ENCODE peak calls at places on chromosomes 1 and 21, in ten cellular contexts. J, Z, C, L, K, F, Q, X, U and Y are unnamed samples.

GRCh38 chr1:175129997-175130648 is 62.5 kb downstream of the KIAA0040 start:
- DNase-seq in J (peak), Z (no peak), C (no peak), L (peak), K (no peak), F (no peak), Q (peak), X (peak), U (no peak), Y (no peak)

GRCh38 chr1:45522324-45523104 is 830 bp upstream of the PRDX1 start:
- DNase-seq in J (no peak), Z (peak), C (no peak), L (peak), K (no peak), F (no peak), Q (no peak), X (peak), U (no peak), Y (no peak)

GRCh38 chr21:46509760-46510159 is 51.1 kb downstream of the DIP2A start:
- DNase-seq in J (peak), Z (peak), C (peak), L (no peak), K (peak), F (no peak), Q (no peak), X (peak), U (no peak), Y (no peak)

GRCh38 chr1:30964706-30965105 is 56.1 kb upstream of the SDC3 start:
- DNase-seq in J (peak), Z (no peak), C (no peak), L (peak), K (no peak), F (no peak), Q (no peak), X (no peak), U (peak), Y (no peak)

GRCh38 chr1:15696956-15697521 is 12.9 kb downstream of the PLEKHM2 start:
- DNase-seq in J (no peak), Z (no peak), C (no peak), L (no peak), K (no peak), F (no peak), Q (no peak), X (no peak), U (no peak), Y (no peak)

GRCh38 chr1:218674280-218674773 is 329.2 kb downstream of the TGFB2 start:
- DNase-seq in J (peak), Z (peak), C (no peak), L (peak), K (no peak), F (no peak), Q (peak), X (peak), U (peak), Y (peak)

GRCh38 chr1:51537568-51537967 is 18.5 kb upstream of the EPS15 start:
- DNase-seq in J (no peak), Z (no peak), C (no peak), L (no peak), K (no peak), F (no peak), Q (no peak), X (no peak), U (no peak), Y (no peak)

GRCh38 chr1:53738205-53739108 is 507 bp downstream of the GLIS1 start:
- DNase-seq in J (no peak), Z (no peak), C (peak), L (peak), K (no peak), F (no peak), Q (no peak), X (no peak), U (peak), Y (peak)

GRCh38 chr1:115215703-115216521 is 122.1 kb downstream of the NGF start:
- DNase-seq in J (no peak), Z (peak), C (no peak), L (peak), K (no peak), F (peak), Q (no peak), X (no peak), U (no peak), Y (no peak)

GRCh38 chr1:2845874-2846273 is 44.4 kb upstream of the TTC34 start:
- DNase-seq in J (no peak), Z (no peak), C (no peak), L (no peak), K (no peak), F (no peak), Q (no peak), X (no peak), U (no peak), Y (no peak)

GRCh38 chr1:67771152-67771551 is 62.1 kb downstream of the GNG12 start:
- DNase-seq in J (no peak), Z (peak), C (peak), L (peak), K (peak), F (no peak), Q (no peak), X (peak), U (no peak), Y (no peak)

GRCh38 chr1:219041819-219042218 is 131.9 kb upstream of the LYPLAL1 start:
- DNase-seq in J (no peak), Z (peak), C (no peak), L (peak), K (no peak), F (no peak), Q (no peak), X (peak), U (no peak), Y (no peak)

GRCh38 chr1:199054706-199055105 is 415.9 kb downstream of the PTPRC start:
- DNase-seq in J (no peak), Z (no peak), C (no peak), L (no peak), K (no peak), F (no peak), Q (no peak), X (no peak), U (no peak), Y (no peak)

GRCh38 chr1:41622859-41623732 is 138.6 kb upstream of the EDN2 start:
- DNase-seq in J (no peak), Z (peak), C (no peak), L (peak), K (no peak), F (peak), Q (no peak), X (no peak), U (no peak), Y (no peak)

GRCh38 chr1:8197493-8198282 is 120.2 kb upstream of the SLC45A1 start:
- DNase-seq in J (peak), Z (peak), C (peak), L (peak), K (peak), F (peak), Q (no peak), X (peak), U (peak), Y (peak)

GRCh38 chr1:210293191-210293607 is 35.5 kb upstream of the HHAT start:
- DNase-seq in J (peak), Z (peak), C (peak), L (peak), K (peak), F (no peak), Q (no peak), X (peak), U (peak), Y (peak)

GRCh38 chr1:106225406-106225805 is 831.1 kb upstream of the PRMT6 start:
- DNase-seq in J (no peak), Z (no peak), C (no peak), L (peak), K (no peak), F (no peak), Q (no peak), X (no peak), U (no peak), Y (no peak)

GRCh38 chr1:119748040-119748439 is 20.7 kb downstream of the HMGCS2 start:
- DNase-seq in J (no peak), Z (no peak), C (no peak), L (no peak), K (no peak), F (no peak), Q (no peak), X (no peak), U (no peak), Y (no peak)

GRCh38 chr1:199113265-199113869 is 474.5 kb downstream of the PTPRC start:
- DNase-seq in J (peak), Z (peak), C (peak), L (peak), K (peak), F (no peak), Q (peak), X (peak), U (peak), Y (peak)

GRCh38 chr21:35212393-35213127 is 163.5 kb upstream of the RUNX1 start:
- DNase-seq in J (no peak), Z (peak), C (no peak), L (peak), K (no peak), F (no peak), Q (no peak), X (no peak), U (no peak), Y (no peak)

GRCh38 chr1:234047113-234047512 is 142.6 kb downstream of the SLC35F3 start:
- DNase-seq in J (no peak), Z (no peak), C (no peak), L (peak), K (no peak), F (no peak), Q (no peak), X (no peak), U (no peak), Y (no peak)

GRCh38 chr1:173420330-173420806 is 56.8 kb upstream of the PRDX6 start:
- DNase-seq in J (peak), Z (peak), C (peak), L (peak), K (peak), F (no peak), Q (peak), X (peak), U (peak), Y (peak)

GRCh38 chr1:117611894-117612481 is 6.1 kb downstream of the TENT5C start:
- DNase-seq in J (no peak), Z (no peak), C (no peak), L (peak), K (no peak), F (no peak), Q (no peak), X (no peak), U (no peak), Y (no peak)

GRCh38 chr1:117613249-117613968 is 7.6 kb downstream of the TENT5C start:
- DNase-seq in J (no peak), Z (no peak), C (no peak), L (peak), K (no peak), F (no peak), Q (no peak), X (no peak), U (no peak), Y (no peak)

GRCh38 chr1:117611121-117611601 is 5.3 kb downstream of the TENT5C start:
- DNase-seq in J (no peak), Z (no peak), C (no peak), L (no peak), K (no peak), F (no peak), Q (no peak), X (no peak), U (no peak), Y (no peak)

GRCh38 chr1:117613969-117614865 is 8.4 kb downstream of the TENT5C start:
- DNase-seq in J (no peak), Z (no peak), C (no peak), L (no peak), K (no peak), F (no peak), Q (no peak), X (no peak), U (no peak), Y (peak)

GRCh38 chr1:117612517-117613248 is 6.8 kb downstream of the TENT5C start:
- DNase-seq in J (no peak), Z (peak), C (no peak), L (peak), K (no peak), F (no peak), Q (no peak), X (peak), U (no peak), Y (no peak)
- H3K4me3 ChIP-seq in J (no peak), Z (no peak), C (no peak), L (no peak), K (no peak), F (no peak), Q (no peak), X (no peak), U (no peak), Y (no peak)

DNA sequence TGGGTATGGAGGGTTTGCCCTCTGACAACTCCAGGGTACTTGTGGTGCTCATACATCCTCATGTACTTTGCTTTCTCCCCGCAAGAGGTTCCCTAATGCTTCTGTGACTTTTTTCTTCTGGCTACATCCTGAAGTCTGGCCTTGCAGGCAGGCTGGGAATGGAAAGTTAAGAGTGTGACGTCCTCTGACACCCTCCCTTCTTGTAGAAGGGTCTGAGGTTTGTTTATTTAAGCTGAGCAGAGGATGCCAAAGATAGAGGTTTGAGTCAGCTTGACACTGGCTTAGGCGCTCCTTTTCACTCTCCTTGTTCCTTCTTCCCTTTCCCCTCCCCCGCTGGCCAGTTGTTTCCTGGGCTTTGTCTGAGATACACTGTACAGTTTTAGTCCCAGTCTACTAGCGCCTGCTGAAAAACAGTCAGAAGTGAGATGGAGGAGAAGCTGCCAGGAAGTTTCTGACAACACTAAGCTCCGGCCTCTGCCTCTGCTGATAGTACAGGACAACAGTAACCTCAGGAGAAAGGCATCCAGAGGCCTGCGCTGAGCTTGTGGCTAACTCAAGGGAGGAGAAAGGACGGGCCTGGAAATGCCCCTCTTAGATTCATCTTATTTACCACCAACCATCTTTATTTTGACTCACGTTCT is at the start of gene MACF1:
- DNase-seq in J (peak), Z (peak), C (no peak), L (peak), K (peak), F (peak), Q (no peak), X (peak), U (peak), Y (peak)
- H3K4me3 ChIP-seq in J (no peak), Z (peak), C (no peak), L (peak), K (peak), F (peak), Q (peak), X (peak), U (peak), Y (peak)

GRCh38 chr1:101238041-101238515 is 1.3 kb downstream of the S1PR1 start:
- DNase-seq in J (peak), Z (no peak), C (no peak), L (no peak), K (no peak), F (no peak), Q (no peak), X (no peak), U (peak), Y (no peak)
- H3K4me3 ChIP-seq in J (no peak), Z (peak), C (no peak), L (peak), K (peak), F (peak), Q (peak), X (peak), U (peak), Y (no peak)

GRCh38 chr1:35718492-35719336 is at the start of gene C1orf216:
- DNase-seq in J (peak), Z (peak), C (peak), L (peak), K (peak), F (no peak), Q (no peak), X (peak), U (peak), Y (peak)

GRCh38 chr1:35715568-35716002 is 3.1 kb downstream of the C1orf216 start:
- DNase-seq in J (peak), Z (peak), C (peak), L (peak), K (peak), F (no peak), Q (no peak), X (peak), U (peak), Y (peak)

GRCh38 chr1:35717911-35718476 is 690 bp downstream of the C1orf216 start:
- DNase-seq in J (peak), Z (peak), C (no peak), L (peak), K (peak), F (no peak), Q (no peak), X (peak), U (peak), Y (peak)

DNA sequence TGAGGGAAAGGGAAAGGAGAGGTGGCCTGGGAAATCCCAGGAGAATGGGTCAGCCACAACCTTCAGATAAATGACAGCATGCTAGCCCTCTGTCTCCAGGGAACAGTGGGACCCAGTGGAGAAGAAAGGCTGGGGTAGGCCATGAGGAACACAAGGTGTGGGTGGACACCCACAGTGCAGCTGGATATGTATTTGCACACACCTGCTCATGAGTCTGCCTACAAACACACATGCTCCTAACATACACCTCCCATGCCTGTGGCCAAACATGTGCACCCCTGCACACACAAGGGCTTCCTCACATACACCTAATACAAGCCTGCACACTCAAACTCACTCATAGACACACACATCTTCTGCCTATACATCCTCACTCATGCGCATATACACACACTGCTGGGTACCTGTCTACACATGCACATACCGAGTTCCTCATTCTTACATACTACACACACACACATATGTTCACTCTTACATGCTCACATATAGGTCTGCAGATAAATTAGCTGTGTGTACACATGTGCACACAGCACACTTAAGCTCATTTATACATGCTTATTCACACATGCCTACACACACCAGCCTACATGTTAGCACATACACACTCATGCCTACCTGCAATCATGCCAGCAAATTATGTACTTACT is 3.6 kb downstream of the C1orf216 start:
- DNase-seq in J (no peak), Z (no peak), C (no peak), L (no peak), K (no peak), F (no peak), Q (no peak), X (no peak), U (no peak), Y (no peak)
- H3K4me3 ChIP-seq in J (no peak), Z (no peak), C (no peak), L (no peak), K (peak), F (peak), Q (no peak), X (no peak), U (no peak), Y (no peak)

GRCh38 chr1:183885142-183885735 is 80.3 kb downstream of the RGL1 start:
- DNase-seq in J (no peak), Z (peak), C (no peak), L (peak), K (no peak), F (no peak), Q (no peak), X (peak), U (no peak), Y (no peak)

GRCh38 chr1:183892351-183892793 is 87.5 kb downstream of the RGL1 start:
- DNase-seq in J (no peak), Z (peak), C (no peak), L (no peak), K (no peak), F (peak), Q (no peak), X (no peak), U (no peak), Y (no peak)

GRCh38 chr1:183887826-183888819 is 83.2 kb downstream of the RGL1 start:
- DNase-seq in J (no peak), Z (peak), C (no peak), L (peak), K (no peak), F (peak), Q (no peak), X (no peak), U (no peak), Y (no peak)

GRCh38 chr1:183891158-183891557 is 86.2 kb downstream of the RGL1 start:
- DNase-seq in J (no peak), Z (no peak), C (no peak), L (no peak), K (no peak), F (no peak), Q (no peak), X (no peak), U (no peak), Y (no peak)

DNA sequence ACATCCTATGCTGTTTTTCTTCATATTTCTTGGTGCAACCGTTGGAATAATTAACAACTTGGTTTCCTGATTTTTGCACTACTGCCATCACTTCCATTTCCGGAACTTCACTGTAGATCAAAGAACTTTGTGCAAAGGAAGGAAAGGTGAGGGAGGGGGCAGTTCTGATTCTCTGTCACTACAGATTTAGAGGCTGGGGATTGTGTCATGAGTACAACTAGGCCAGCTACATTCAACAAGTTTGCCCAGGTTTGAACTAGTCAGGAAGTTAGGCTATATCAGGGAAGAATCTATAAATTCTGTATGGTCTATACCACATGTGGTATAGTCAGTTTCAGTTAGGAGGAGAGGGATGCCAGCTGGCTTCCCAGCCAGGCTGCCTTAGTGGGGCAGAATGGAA is 84.2 kb downstream of the RGL1 start:
- DNase-seq in J (no peak), Z (no peak), C (no peak), L (no peak), K (no peak), F (peak), Q (no peak), X (no peak), U (no peak), Y (no peak)
- H3K4me3 ChIP-seq in J (no peak), Z (no peak), C (no peak), L (no peak), K (no peak), F (no peak), Q (no peak), X (no peak), U (no peak), Y (no peak)